ENCODE peak calls at places on chromosomes 2 and 18, in four cellular contexts. J is left ventricle myocardium inferior, L is fibroblast of the aortic adventitia, C is brain microvascular endothelial cell. G is an unnamed sample.

GRCh38 chr2:104620840-104621239 is 233.1 kb upstream of the POU3F3 start:
- DNase-seq in J (no peak), L (no peak), C (no peak), G (no peak)

GRCh38 chr18:39796413-39796812 is 2158.6 kb upstream of the PIK3C3 start:
- DNase-seq in J (no peak), L (no peak), C (no peak), G (no peak)

GRCh38 chr2:21782866-21783265 is 659.1 kb downstream of the TDRD15 start:
- DNase-seq in J (no peak), L (no peak), C (no peak), G (no peak)

GRCh38 chr2:143705108-143705686 is 576.0 kb downstream of the ARHGAP15 start:
- DNase-seq in J (no peak), L (peak; percentile 62), C (no peak), G (peak; percentile 29)

GRCh38 chr2:202353430-202353829 is 22.7 kb upstream of the BMPR2 start:
- DNase-seq in J (no peak), L (no peak), C (no peak), G (no peak)

GRCh38 chr2:88179228-88179679 is 9.1 kb downstream of the THNSL2 start:
- DNase-seq in J (no peak), L (no peak), C (no peak), G (no peak)

GRCh38 chr2:203951366-203951902 is 14.9 kb downstream of the ICOS start:
- DNase-seq in J (no peak), L (no peak), C (no peak), G (no peak)

GRCh38 chr2:85785871-85786270 is 32.1 kb downstream of the ATOH8 start:
- DNase-seq in J (no peak), L (no peak), C (no peak), G (no peak)

GRCh38 chr18:4986677-4987076 is 210.4 kb downstream of the AKAIN1 start:
- DNase-seq in J (no peak), L (no peak), C (no peak), G (no peak)

GRCh38 chr18:9100796-9101195 is 1.7 kb upstream of the NDUFV2 start:
- DNase-seq in J (no peak), L (no peak), C (no peak), G (no peak)

GRCh38 chr2:47741101-47741500 is 41.8 kb upstream of the MSH6 start:
- DNase-seq in J (no peak), L (no peak), C (no peak), G (no peak)

GRCh38 chr2:27809761-27810241 is 38.3 kb downstream of the MRPL33 start:
- DNase-seq in J (no peak), L (peak; percentile 85), C (peak; percentile 83), G (peak; percentile 88)

GRCh38 chr2:148006249-148007007 is 14.1 kb downstream of the ORC4 start:
- DNase-seq in J (no peak), L (no peak), C (no peak), G (no peak)
- TF ChIP-seq CTCF in J (no peak), L (no peak), C (peak; percentile 10), G (no peak)

GRCh38 chr2:74763962-74764428 is 69.9 kb upstream of the HK2 start:
- DNase-seq in J (no peak), L (no peak), C (no peak), G (no peak)

GRCh38 chr2:74759991-74760390 is 73.9 kb upstream of the HK2 start:
- DNase-seq in J (no peak), L (no peak), C (no peak), G (no peak)

GRCh38 chr2:74764429-74765272 is 69.3 kb upstream of the HK2 start:
- DNase-seq in J (no peak), L (no peak), C (no peak), G (peak; percentile 24)

GRCh38 chr2:74760875-74761630 is 72.9 kb upstream of the HK2 start:
- DNase-seq in J (no peak), L (no peak), C (no peak), G (no peak)

GRCh38 chr2:74762789-74763188 is 71.1 kb upstream of the HK2 start:
- DNase-seq in J (no peak), L (no peak), C (no peak), G (no peak)
- TF ChIP-seq CTCF in J (no peak), L (no peak), C (peak; percentile 9), G (no peak)

GRCh38 chr18:8084160-8084559 is 517.0 kb downstream of the PTPRM start:
- DNase-seq in J (no peak), L (peak; percentile 48), C (peak; percentile 49), G (peak; percentile 60)
- TF ChIP-seq CTCF in J (peak; percentile 74), L (peak; percentile 57), C (peak; percentile 87), G (peak; percentile 75)

DNA sequence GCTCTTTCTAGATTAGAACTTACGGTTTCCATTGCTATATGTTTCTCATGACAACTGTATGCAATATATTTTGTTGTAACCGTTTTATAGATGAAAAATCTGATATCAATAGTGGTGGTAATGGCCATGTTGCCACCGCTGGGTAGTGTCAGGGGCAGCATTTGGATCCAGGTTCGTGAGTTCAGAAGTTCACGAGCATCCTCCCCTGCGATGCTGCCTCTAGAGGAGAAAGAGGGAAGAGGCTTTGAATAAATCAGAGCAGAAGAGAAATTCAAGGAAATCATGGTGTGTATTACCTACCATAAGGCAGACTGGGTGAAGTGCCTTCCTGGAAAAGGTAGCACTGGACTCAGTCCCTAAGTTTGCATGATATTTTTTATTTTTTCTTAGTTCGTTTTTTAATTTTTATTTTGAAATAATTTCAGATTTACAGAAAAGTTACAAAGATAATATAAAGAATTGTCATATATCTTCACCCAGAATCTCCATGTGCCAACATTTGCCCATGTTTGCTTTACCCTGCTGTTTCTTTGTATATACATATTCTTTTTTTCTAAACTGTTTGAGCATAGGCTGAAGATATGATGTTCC is 3.3 kb upstream of the ZBTB7C start:
- DNase-seq in J (no peak), L (peak; percentile 20), C (no peak), G (no peak)
- TF ChIP-seq CTCF in J (peak; percentile 82), L (peak; percentile 92), C (peak; percentile 89), G (peak; percentile 82)

DNA sequence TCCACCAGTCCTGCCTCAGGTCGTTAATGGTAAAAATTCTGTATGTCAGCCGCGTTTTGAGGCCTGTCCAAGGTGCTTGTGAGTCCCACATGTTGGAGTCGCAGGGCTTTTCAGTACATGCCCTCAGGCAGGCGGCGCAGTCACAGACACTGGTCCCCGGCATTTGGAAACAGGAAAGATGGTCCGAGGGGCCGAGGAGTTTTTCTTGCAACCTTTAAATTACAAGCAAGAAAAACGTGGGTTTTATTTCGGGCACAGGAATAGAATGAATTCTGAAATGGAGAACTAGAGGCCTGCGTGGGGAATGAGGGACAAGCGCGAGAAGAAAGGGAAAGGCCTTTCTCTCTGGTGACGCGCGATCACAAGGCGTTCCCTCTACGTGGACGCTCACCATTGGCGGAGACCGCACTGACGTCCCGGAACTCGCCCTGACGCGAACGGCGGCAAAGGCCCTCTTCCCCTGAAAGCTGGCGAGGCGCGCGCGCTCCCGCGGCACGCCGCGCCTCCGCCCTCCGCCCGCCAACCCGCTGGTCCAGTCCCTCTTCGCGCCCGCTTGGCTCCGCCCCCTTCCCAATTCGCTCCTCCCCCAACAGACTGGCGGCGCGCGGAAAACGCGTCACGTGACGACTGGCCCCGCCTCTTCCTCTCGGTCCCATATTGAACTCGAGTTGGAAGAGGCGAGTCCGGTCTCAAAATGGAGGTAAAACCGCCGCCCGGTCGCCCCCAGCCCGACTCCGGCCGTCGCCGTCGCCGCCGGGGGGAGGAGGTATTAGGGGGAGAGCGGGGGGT is at the start of gene HNRNPA3:
- DNase-seq in J (peak; percentile 99), L (peak; percentile 99), C (peak; percentile 97), G (peak; percentile 99)
- TF ChIP-seq CTCF in J (peak; percentile 49), L (peak; percentile 13), C (peak; percentile 33), G (peak; percentile 31)

GRCh38 chr2:2229898-2230817 is 100.9 kb downstream of the MYT1L start:
- DNase-seq in J (peak; percentile 30), L (no peak), C (no peak), G (peak; percentile 3)
- TF ChIP-seq CTCF in J (no peak), L (no peak), C (peak; percentile 32), G (no peak)

GRCh38 chr2:101152195-101153076 is 1.3 kb upstream of the TBC1D8 start:
- DNase-seq in J (peak; percentile 35), L (peak; percentile 66), C (no peak), G (peak; percentile 35)
- TF ChIP-seq CTCF in J (peak; percentile 91), L (peak; percentile 70), C (peak; percentile 59), G (peak; percentile 63)

GRCh38 chr2:61426267-61426897 is 44.5 kb downstream of the USP34 start:
- DNase-seq in J (peak; percentile 31), L (no peak), C (no peak), G (no peak)
- TF ChIP-seq CTCF in J (peak; percentile 52), L (peak; percentile 49), C (peak; percentile 79), G (peak; percentile 56)